ENCODE peak calls at places on chromosomes 13 and 19, in five cellular contexts. D is A673, I is HepG2, A is PC-9, Q is suprapubic skin. P is an unnamed sample. For H3K27me3, the result is how much of the 10 kb centered on the place peaks cover.

GRCh38 chr13:48398450-48399095 is 14.3 kb downstream of the LPAR6 start:
- DNase-seq in D (no peak), A (no peak), Q (no peak), I (no peak), P (no peak)

GRCh38 chr19:43555185-43555770 is 20.0 kb downstream of the XRCC1 start:
- DNase-seq in A (no peak), Q (no peak), I (peak), D (peak), P (peak)

GRCh38 chr19:40663712-40664692 is 26.4 kb downstream of the NUMBL start:
- DNase-seq in D (no peak), A (no peak), I (no peak), Q (no peak), P (no peak)

GRCh38 chr13:20350380-20350763 is 118.3 kb upstream of the GJB6 start:
- DNase-seq in D (no peak), Q (no peak), I (no peak), A (no peak), P (no peak)

GRCh38 chr19:37572203-37572602 is 22.4 kb downstream of the ZNF571 start:
- DNase-seq in D (no peak), Q (no peak), I (no peak), A (no peak), P (no peak)

GRCh38 chr13:97928306-97928705 is 25.2 kb upstream of the IPO5 start:
- DNase-seq in A (no peak), D (no peak), I (no peak), Q (no peak), P (no peak)

GRCh38 chr19:55679343-55680257 is 4.6 kb downstream of the EPN1 start:
- DNase-seq in I (no peak), D (no peak), Q (no peak), A (no peak), P (no peak)

GRCh38 chr13:28455580-28456194 is 39.2 kb downstream of the FLT1 start:
- DNase-seq in D (no peak), A (no peak), I (no peak), Q (no peak), P (peak)

GRCh38 chr19:18117692-18118378 is 20.3 kb downstream of the MAST3 start:
- DNase-seq in A (peak), Q (peak), I (peak), D (peak), P (peak)

GRCh38 chr13:33353210-33353609 is 67.7 kb upstream of the STARD13 start:
- DNase-seq in A (no peak), I (no peak), Q (peak), D (no peak), P (no peak)

GRCh38 chr13:60396783-60397692 is at the start of gene TDRD3:
- DNase-seq in A (peak), I (peak), D (peak), Q (peak), P (peak)

GRCh38 chr19:51690359-51691121 is 2.6 kb upstream of the SPACA6 start:
- DNase-seq in A (peak), I (no peak), D (peak), Q (peak), P (peak)

GRCh38 chr13:25468330-25469178 is 96.8 kb downstream of the ATP8A2 start:
- DNase-seq in D (peak), A (no peak), Q (no peak), I (no peak), P (peak)

GRCh38 chr19:5953680-5954213 is 24.2 kb downstream of the RANBP3 start:
- DNase-seq in I (no peak), A (no peak), D (peak), Q (no peak), P (no peak)

GRCh38 chr13:73702419-73703071 is 431.7 kb downstream of the KLF12 start:
- DNase-seq in A (no peak), Q (no peak), I (no peak), D (no peak), P (no peak)

GRCh38 chr13:51524312-51524711 is 60.0 kb upstream of the WDFY2 start:
- DNase-seq in Q (no peak), A (peak), I (peak), D (no peak), P (no peak)

GRCh38 chr13:76846363-76846762 is 39.8 kb downstream of the KCTD12 start:
- DNase-seq in I (no peak), Q (no peak), A (no peak), D (no peak), P (no peak)

GRCh38 chr13:92900455-92900854 is 326.2 kb upstream of the GPC6 start:
- DNase-seq in D (no peak), A (no peak), I (no peak), Q (no peak), P (no peak)

GRCh38 chr19:1389033-1389940 is 5.6 kb downstream of the NDUFS7 start:
- DNase-seq in Q (no peak), A (no peak), D (no peak), I (no peak), P (no peak)

GRCh38 chr13:78601124-78601885 is 2.0 kb downstream of the POU4F1 start:
- DNase-seq in I (no peak), D (peak), A (no peak), Q (no peak), P (peak)
- H3K4me3 ChIP-seq in I (no peak), D (peak), A (no peak), Q (peak), P (peak)

GRCh38 chr19:53876651-53877224 is 5.3 kb upstream of the PRKCG start:
- DNase-seq in I (no peak), D (no peak), Q (no peak), A (peak), P (peak)
- H3K27me3 ChIP-seq in I (under half), D (under half), Q (under half), A (under half), P (under half)

DNA sequence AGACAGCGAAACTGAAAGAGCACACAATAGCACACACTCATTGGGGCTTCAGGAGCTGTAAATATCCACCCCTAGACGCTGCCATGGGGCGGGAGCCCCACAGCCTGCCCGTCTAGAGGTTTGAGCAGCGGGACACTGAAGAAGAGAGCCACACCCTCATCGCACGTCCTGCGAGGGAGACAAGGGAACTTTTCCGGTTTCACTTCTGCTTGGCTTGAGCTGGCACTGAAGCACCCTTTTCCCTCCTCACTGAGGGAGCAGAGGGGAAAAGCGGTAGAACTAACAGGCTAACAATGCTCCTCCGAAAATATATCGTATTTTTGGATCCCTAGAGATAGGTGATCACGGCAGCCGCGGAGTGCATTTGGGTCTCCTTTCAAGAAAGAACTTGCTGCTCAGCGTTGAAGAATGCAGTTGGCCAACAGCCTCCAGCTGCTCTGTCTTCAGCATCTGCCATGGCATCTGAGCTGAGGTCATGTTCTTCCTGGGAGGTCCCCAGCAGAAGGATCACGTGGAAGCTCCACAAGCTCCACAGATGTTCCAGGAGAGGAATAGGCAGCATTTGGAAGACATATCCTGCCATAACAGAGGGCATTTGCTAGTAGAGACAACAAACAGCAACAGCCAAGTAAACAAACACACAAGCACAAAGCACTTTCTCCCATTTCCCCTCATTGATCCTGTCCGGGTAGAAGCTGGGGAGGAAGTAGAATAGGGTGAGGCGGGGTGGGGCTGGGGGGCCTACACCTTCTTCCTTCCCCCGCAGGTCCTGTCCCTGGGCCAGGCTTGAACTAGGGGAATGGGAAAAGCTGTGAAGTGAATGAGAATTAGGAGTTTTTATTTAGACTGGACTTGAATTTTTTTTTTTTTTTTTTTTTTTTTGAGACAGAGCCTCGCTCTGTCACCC is 44.8 kb upstream of the ALOX5AP start:
- DNase-seq in I (no peak), D (peak), Q (peak), A (peak), P (no peak)
- H3K4me3 ChIP-seq in I (peak), D (no peak), Q (peak), A (peak), P (no peak)

DNA sequence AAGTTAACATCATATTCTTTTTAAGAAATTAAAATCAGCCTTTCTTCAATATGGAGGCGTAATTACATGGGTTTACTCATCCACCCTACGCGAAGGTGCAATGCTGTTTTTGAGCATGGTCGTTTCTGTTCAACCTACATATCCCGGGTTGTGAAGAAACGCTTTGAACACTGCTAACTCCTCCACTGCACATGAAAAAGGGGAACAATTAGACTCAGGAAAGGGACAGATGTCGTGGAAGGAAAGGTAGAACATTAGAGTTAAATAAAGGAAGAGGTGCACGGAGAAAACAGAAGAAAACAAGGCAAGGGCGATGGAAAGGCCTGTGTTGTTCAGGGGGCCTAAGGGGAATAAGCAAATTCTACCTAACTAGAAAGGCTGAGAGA is 4.1 kb downstream of the ZIC5 start:
- DNase-seq in A (no peak), Q (no peak), I (no peak), D (no peak), P (no peak)
- H3K27me3 ChIP-seq in A (under half), Q (half or more), I (under half), D (under half), P (under half)

GRCh38 chr13:41315466-41316047 is 4.5 kb downstream of the NAA16 start:
- DNase-seq in Q (no peak), A (no peak), D (no peak), I (no peak), P (no peak)

GRCh38 chr13:41310963-41311606 is at the start of gene NAA16:
- DNase-seq in D (peak), Q (peak), A (peak), I (peak), P (peak)

GRCh38 chr13:41311607-41312500 is 787 bp downstream of the NAA16 start:
- DNase-seq in I (peak), Q (peak), D (peak), A (no peak), P (peak)

GRCh38 chr13:41313117-41313516 is 2.0 kb downstream of the NAA16 start:
- DNase-seq in I (no peak), Q (no peak), D (no peak), A (no peak), P (no peak)

DNA sequence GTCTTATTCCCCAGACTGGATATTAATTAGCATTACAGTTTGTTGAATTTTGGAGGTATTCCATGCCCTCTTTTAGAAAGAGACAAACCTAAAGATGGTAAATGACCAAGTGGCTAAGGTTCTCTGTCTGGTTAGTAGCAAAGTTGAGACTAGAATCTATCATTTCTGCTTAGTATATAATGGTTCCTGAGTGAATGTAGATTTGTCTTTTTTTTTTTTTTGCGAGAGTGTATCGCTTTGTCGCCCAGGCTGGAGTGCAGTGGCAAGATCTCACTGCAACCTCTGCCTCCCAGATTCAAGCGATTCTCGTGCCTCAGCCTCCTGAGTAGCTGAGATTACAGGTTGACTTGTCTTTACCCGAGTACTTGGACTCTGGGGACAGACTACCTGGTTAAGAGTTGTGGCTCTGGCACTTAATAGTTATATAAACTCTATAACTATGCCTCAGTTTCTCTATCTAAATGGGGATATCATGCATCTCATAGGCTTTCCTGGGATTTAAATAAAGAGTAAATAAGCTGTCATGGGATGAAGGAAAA is 2.7 kb downstream of the NAA16 start:
- DNase-seq in Q (no peak), D (no peak), A (no peak), I (no peak), P (no peak)
- H3K4me3 ChIP-seq in Q (no peak), D (no peak), A (peak), I (peak), P (no peak)

GRCh38 chr19:32251634-32252332 is 93.6 kb upstream of the ZNF507 start:
- DNase-seq in A (no peak), D (no peak), Q (no peak), I (no peak), P (peak)
- H3K27me3 ChIP-seq in A (half or more), D (under half), Q (under half), I (under half), P (under half)

DNA sequence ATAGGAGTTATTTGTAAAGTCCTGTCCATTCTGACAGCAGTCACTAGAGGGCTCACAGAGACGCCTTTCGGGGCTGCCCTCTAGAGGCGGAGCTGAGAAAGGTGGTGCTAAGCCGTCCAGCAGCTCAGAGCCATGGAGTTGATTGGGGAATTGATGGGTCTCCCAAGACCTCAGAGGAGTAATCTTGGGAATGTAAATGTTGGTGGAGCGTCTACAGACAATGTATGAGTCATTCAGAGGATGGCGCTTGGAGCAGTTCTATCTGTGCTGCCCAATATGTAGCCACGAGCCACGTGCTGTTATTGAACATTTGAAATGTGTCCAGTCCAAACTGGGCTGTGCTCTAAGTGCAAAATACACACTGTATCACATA is 287.4 kb downstream of the COG6 start:
- DNase-seq in A (peak), I (peak), Q (peak), D (peak), P (peak)
- H3K4me3 ChIP-seq in A (no peak), I (no peak), Q (no peak), D (no peak), P (no peak)